ENCODE peak calls at places on chromosomes 7 and 10, in nine cellular contexts. D, X, H, Z, J, A, S, Q and C are unnamed samples.

GRCh38 chr10:104020020-104020419 is 53.1 kb downstream of the SLK start:
- DNase-seq in D (no peak), X (peak), H (no peak), Z (no peak), J (no peak), A (no peak), S (no peak), Q (no peak), C (no peak)

GRCh38 chr7:28885771-28886170 is 72.4 kb downstream of the TRIL start:
- DNase-seq in D (no peak), X (no peak), H (no peak), Z (no peak), J (peak), A (no peak), S (no peak), Q (no peak), C (no peak)

GRCh38 chr10:3348561-3348960 is 176.0 kb upstream of the PITRM1 start:
- DNase-seq in D (no peak), X (no peak), H (no peak), Z (no peak), J (no peak), A (no peak), S (no peak), Q (no peak), C (no peak)

GRCh38 chr10:49610015-49610734 is at the start of gene SLC18A3:
- DNase-seq in D (no peak), X (peak), H (no peak), Z (no peak), J (no peak), A (no peak), S (peak), Q (no peak), C (peak)

GRCh38 chr10:84429926-84430520 is 101.6 kb downstream of the CCSER2 start:
- DNase-seq in D (no peak), X (peak), H (peak), Z (peak), J (peak), A (peak), S (peak), Q (peak), C (no peak)

GRCh38 chr10:43228783-43229207 is 38.1 kb downstream of the RASGEF1A start:
- DNase-seq in D (no peak), X (no peak), H (no peak), Z (no peak), J (no peak), A (no peak), S (no peak), Q (no peak), C (peak)

GRCh38 chr10:129850790-129851189 is 113.3 kb downstream of the EBF3 start:
- DNase-seq in D (no peak), X (no peak), H (no peak), Z (no peak), J (no peak), A (no peak), S (no peak), Q (no peak), C (peak)

GRCh38 chr10:99945286-99945685 is 64.5 kb downstream of the DNMBP start:
- DNase-seq in D (no peak), X (no peak), H (no peak), Z (no peak), J (peak), A (no peak), S (no peak), Q (no peak), C (no peak)

GRCh38 chr10:97087296-97087695 is 98.5 kb downstream of the SLIT1 start:
- DNase-seq in D (no peak), X (no peak), H (no peak), Z (no peak), J (no peak), A (no peak), S (no peak), Q (no peak), C (no peak)

GRCh38 chr7:113764401-113765035 is 154.3 kb downstream of the PPP1R3A start:
- DNase-seq in D (no peak), X (no peak), H (peak), Z (no peak), J (no peak), A (no peak), S (no peak), Q (no peak), C (no peak)

GRCh38 chr7:12882710-12883109 is 195.3 kb downstream of the ARL4A start:
- DNase-seq in D (no peak), X (no peak), H (no peak), Z (no peak), J (no peak), A (no peak), S (no peak), Q (no peak), C (no peak)

GRCh38 chr10:114278140-114278883 is 39.3 kb downstream of the VWA2 start:
- DNase-seq in D (no peak), X (no peak), H (no peak), Z (no peak), J (no peak), A (no peak), S (no peak), Q (no peak), C (peak)

GRCh38 chr7:83429493-83429892 is 219.4 kb downstream of the SEMA3E start:
- DNase-seq in D (no peak), X (no peak), H (no peak), Z (no peak), J (peak), A (no peak), S (peak), Q (no peak), C (no peak)

GRCh38 chr7:41869091-41869490 is 166.2 kb upstream of the INHBA start:
- DNase-seq in D (no peak), X (no peak), H (no peak), Z (no peak), J (peak), A (no peak), S (no peak), Q (peak), C (no peak)

GRCh38 chr7:89887489-89887888 is 266.8 kb upstream of the STEAP1 start:
- DNase-seq in D (no peak), X (no peak), H (peak), Z (no peak), J (no peak), A (no peak), S (no peak), Q (no peak), C (no peak)

GRCh38 chr7:104482362-104483042 is 154.1 kb downstream of the LHFPL3 start:
- DNase-seq in D (no peak), X (peak), H (peak), Z (no peak), J (no peak), A (no peak), S (no peak), Q (no peak), C (no peak)

GRCh38 chr7:20647051-20647450 is 31.6 kb downstream of the ABCB5 start:
- DNase-seq in D (no peak), X (no peak), H (no peak), Z (no peak), J (no peak), A (no peak), S (no peak), Q (no peak), C (no peak)

GRCh38 chr7:134016223-134016941 is 110.8 kb upstream of the LRGUK start:
- DNase-seq in D (peak), X (peak), H (peak), Z (no peak), J (peak), A (peak), S (peak), Q (no peak), C (no peak)

GRCh38 chr7:50446542-50446960 is 3.6 kb downstream of the FIGNL1 start:
- DNase-seq in D (no peak), X (no peak), H (no peak), Z (no peak), J (peak), A (no peak), S (no peak), Q (peak), C (no peak)

GRCh38 chr10:35413985-35414861 is 77.9 kb downstream of the CCNY start:
- DNase-seq in D (no peak), X (peak), H (no peak), Z (no peak), J (no peak), A (no peak), S (no peak), Q (no peak), C (no peak)

GRCh38 chr7:116557901-116558300 is 33.1 kb downstream of the CAV1 start:
- DNase-seq in D (no peak), X (no peak), H (no peak), Z (no peak), J (no peak), A (no peak), S (no peak), Q (no peak), C (no peak)

GRCh38 chr10:121754667-121755066 is 156.4 kb upstream of the FGFR2 start:
- DNase-seq in D (no peak), X (no peak), H (no peak), Z (no peak), J (no peak), A (no peak), S (no peak), Q (no peak), C (no peak)

GRCh38 chr10:48608279-48608681 is 3.4 kb upstream of the ARHGAP22 start:
- DNase-seq in D (no peak), X (peak), H (peak), Z (peak), J (peak), A (peak), S (peak), Q (peak), C (peak)

GRCh38 chr10:25036381-25036780 is 20.0 kb downstream of the THNSL1 start:
- DNase-seq in D (no peak), X (no peak), H (no peak), Z (no peak), J (no peak), A (no peak), S (no peak), Q (no peak), C (no peak)

GRCh38 chr7:91565499-91566331 is 301.5 kb downstream of the FZD1 start:
- DNase-seq in D (no peak), X (no peak), H (no peak), Z (no peak), J (no peak), A (no peak), S (no peak), Q (no peak), C (no peak)

GRCh38 chr10:31099101-31099500 is 67.4 kb upstream of the ZNF438 start:
- DNase-seq in D (no peak), X (no peak), H (no peak), Z (no peak), J (no peak), A (no peak), S (no peak), Q (no peak), C (no peak)

GRCh38 chr7:120741371-120742042 is 116.4 kb downstream of the TSPAN12 start:
- DNase-seq in D (no peak), X (no peak), H (no peak), Z (no peak), J (no peak), A (no peak), S (no peak), Q (no peak), C (no peak)

GRCh38 chr10:6912424-6912823 is 332.3 kb upstream of the PRKCQ start:
- DNase-seq in D (no peak), X (no peak), H (no peak), Z (no peak), J (peak), A (no peak), S (no peak), Q (peak), C (no peak)

GRCh38 chr10:17088118-17088806 is 41.3 kb downstream of the CUBN start:
- DNase-seq in D (no peak), X (no peak), H (no peak), Z (no peak), J (peak), A (no peak), S (no peak), Q (no peak), C (no peak)

GRCh38 chr10:113528876-113529275 is 24.0 kb upstream of the HABP2 start:
- DNase-seq in D (no peak), X (peak), H (no peak), Z (no peak), J (no peak), A (no peak), S (no peak), Q (no peak), C (no peak)